ENCODE peak calls at places on chromosomes 13 and 19, in five cellular contexts. H, E, B, O and Q are unnamed samples.

GRCh38 chr19:23917856-23918255 is 3.2 kb downstream of the ZNF726 start:
- DNase-seq in H (no peak), E (no peak), B (no peak), O (no peak), Q (no peak)

GRCh38 chr13:96000069-96000468 is 53.1 kb downstream of the UGGT2 start:
- DNase-seq in H (no peak), E (no peak), B (no peak), O (no peak), Q (no peak)

GRCh38 chr19:39327318-39327717 is 6.7 kb upstream of the LRFN1 start:
- DNase-seq in H (no peak), E (no peak), B (no peak), O (no peak), Q (no peak)

GRCh38 chr13:31242342-31242741 is 42.6 kb downstream of the B3GLCT start:
- DNase-seq in H (no peak), E (no peak), B (no peak), O (no peak), Q (no peak)

GRCh38 chr19:1825909-1826556 is 14.0 kb upstream of the ATP8B3 start:
- DNase-seq in H (peak), E (peak), B (peak), O (peak), Q (peak)

GRCh38 chr19:35229601-35230000 is 1.1 kb upstream of the FAM187B start:
- DNase-seq in H (no peak), E (no peak), B (no peak), O (no peak), Q (no peak)

GRCh38 chr19:18379803-18380747 is 5.9 kb upstream of the GDF15 start:
- DNase-seq in H (no peak), E (peak), B (no peak), O (peak), Q (no peak)

GRCh38 chr19:571127-571974 is 1.0 kb upstream of the BSG start:
- DNase-seq in H (peak), E (peak), B (no peak), O (peak), Q (peak)

GRCh38 chr13:111981446-111982165 is 85.3 kb upstream of the SOX1 start:
- DNase-seq in H (no peak), E (no peak), B (no peak), O (no peak), Q (no peak)

GRCh38 chr19:2793126-2793525 is 7.8 kb downstream of the THOP1 start:
- DNase-seq in H (no peak), E (no peak), B (no peak), O (no peak), Q (no peak)

GRCh38 chr13:67351915-67352314 is 121.8 kb upstream of the PCDH9 start:
- DNase-seq in H (no peak), E (no peak), B (no peak), O (no peak), Q (no peak)

GRCh38 chr19:2326699-2327360 is 1.6 kb downstream of the LSM7 start:
- DNase-seq in H (no peak), E (no peak), B (no peak), O (no peak), Q (no peak)

GRCh38 chr19:18091217-18091608 is 4.5 kb upstream of the IL12RB1 start:
- DNase-seq in H (no peak), E (no peak), B (peak), O (no peak), Q (peak)

GRCh38 chr13:50162001-50162400 is 146.8 kb downstream of the KCNRG start:
- DNase-seq in H (no peak), E (no peak), B (no peak), O (no peak), Q (no peak)

GRCh38 chr13:30615851-30616311 is 1.8 kb upstream of the USPL1 start:
- DNase-seq in H (no peak), E (peak), B (no peak), O (no peak), Q (no peak)

GRCh38 chr13:89269737-89270136 is 1598.6 kb downstream of the SLITRK5 start:
- DNase-seq in H (no peak), E (no peak), B (no peak), O (no peak), Q (no peak)

GRCh38 chr13:48506092-48506701 is 26.7 kb downstream of the RCBTB2 start:
- DNase-seq in H (no peak), E (no peak), B (no peak), O (no peak), Q (no peak)

GRCh38 chr19:48945415-48945814 is 9.3 kb upstream of the BAX start:
- DNase-seq in H (no peak), E (no peak), B (no peak), O (no peak), Q (no peak)

GRCh38 chr19:49421039-49421877 is 2.0 kb downstream of the PTH2 start:
- DNase-seq in H (peak), E (no peak), B (no peak), O (peak), Q (no peak)

GRCh38 chr13:74040200-74040599 is 94.0 kb downstream of the KLF12 start:
- DNase-seq in H (peak), E (peak), B (no peak), O (peak), Q (no peak)

GRCh38 chr13:110442946-110443632 is 118.4 kb downstream of the RAB20 start:
- DNase-seq in H (no peak), E (peak), B (no peak), O (no peak), Q (no peak)

GRCh38 chr13:74115138-74115537 is 19.1 kb downstream of the KLF12 start:
- DNase-seq in H (no peak), E (no peak), B (no peak), O (no peak), Q (no peak)

GRCh38 chr13:87128006-87128405 is 543.2 kb upstream of the SLITRK5 start:
- DNase-seq in H (peak), E (no peak), B (no peak), O (no peak), Q (no peak)

GRCh38 chr13:111474136-111475002 is 153.9 kb downstream of the TEX29 start:
- DNase-seq in H (peak), E (peak), B (no peak), O (peak), Q (no peak)

GRCh38 chr19:39362682-39363657 is 20.7 kb downstream of the SAMD4B start:
- DNase-seq in H (no peak), E (peak), B (no peak), O (no peak), Q (no peak)

GRCh38 chr13:43786472-43786765 is 353 bp downstream of the ENOX1 start:
- DNase-seq in H (no peak), E (no peak), B (no peak), O (no peak), Q (no peak)